ENCODE peak calls at places on chromosomes 2 and 18, in five cellular contexts. X, L, R, H and N are unnamed samples.

GRCh38 chr18:48946329-48946835 is 4.4 kb downstream of the SMAD7 start:
- DNase-seq in X (no peak), L (no peak), R (no peak), H (no peak), N (peak; percentile 38)

GRCh38 chr2:215528555-215528954 is 92.7 kb upstream of the FN1 start:
- DNase-seq in X (no peak), L (no peak), R (no peak), H (no peak), N (no peak)

GRCh38 chr2:101752708-101753107 is 55.2 kb downstream of the MAP4K4 start:
- DNase-seq in X (no peak), L (no peak), R (no peak), H (no peak), N (no peak)

GRCh38 chr2:158845869-158846268 is 50.8 kb downstream of the DAPL1 start:
- DNase-seq in X (no peak), L (no peak), R (no peak), H (no peak), N (no peak)

GRCh38 chr2:199747427-199747826 is 103.6 kb downstream of the FTCDNL1 start:
- DNase-seq in X (no peak), L (no peak), R (no peak), H (no peak), N (no peak)

GRCh38 chr2:100470898-100471514 is 724 bp downstream of the NMS start:
- DNase-seq in X (no peak), L (no peak), R (no peak), H (no peak), N (no peak)

GRCh38 chr18:36534154-36534688 is 236.7 kb downstream of the FHOD3 start:
- DNase-seq in X (no peak), L (no peak), R (no peak), H (no peak), N (peak; percentile 63)

GRCh38 chr2:25281581-25281980 is 60.1 kb downstream of the DNMT3A start:
- DNase-seq in X (no peak), L (no peak), R (no peak), H (no peak), N (no peak)

GRCh38 chr18:59273936-59274928 is 978 bp upstream of the RAX start:
- DNase-seq in X (no peak), L (no peak), R (no peak), H (no peak), N (no peak)

GRCh38 chr2:55839182-55839819 is 84.3 kb downstream of the EFEMP1 start:
- DNase-seq in X (no peak), L (peak; percentile 69), R (no peak), H (peak; percentile 44), N (no peak)

GRCh38 chr18:53566622-53567021 is 657.8 kb downstream of the MBD2 start:
- DNase-seq in X (no peak), L (no peak), R (no peak), H (no peak), N (no peak)

GRCh38 chr2:28398101-28398834 is 5.6 kb downstream of the FOSL2 start:
- DNase-seq in X (no peak), L (no peak), R (no peak), H (no peak), N (no peak)

GRCh38 chr2:127072970-127073369 is 34.0 kb downstream of the BIN1 start:
- DNase-seq in X (no peak), L (no peak), R (no peak), H (no peak), N (no peak)

GRCh38 chr2:240812301-240812680 is 7.7 kb downstream of the KIF1A start:
- DNase-seq in X (no peak), L (no peak), R (no peak), H (no peak), N (no peak)

GRCh38 chr18:75161629-75162028 is 47.3 kb downstream of the PTGR3 start:
- DNase-seq in X (no peak), L (no peak), R (no peak), H (peak; percentile 53), N (no peak)

GRCh38 chr2:126809357-126809756 is 89.3 kb upstream of the TEX51 start:
- DNase-seq in X (no peak), L (no peak), R (no peak), H (peak; percentile 1), N (no peak)

GRCh38 chr18:12944724-12945123 is 3.1 kb upstream of the SEH1L start:
- DNase-seq in X (no peak), L (peak; percentile 32), R (peak; percentile 24), H (peak; percentile 42), N (no peak)

GRCh38 chr2:112321375-112322320 is 46.3 kb downstream of the ZC3H6 start:
- DNase-seq in X (no peak), L (no peak), R (no peak), H (no peak), N (no peak)

GRCh38 chr2:22276696-22277095 is 1108.3 kb upstream of the KLHL29 start:
- DNase-seq in X (no peak), L (no peak), R (no peak), H (no peak), N (no peak)

GRCh38 chr18:48785091-48785614 is 165.6 kb downstream of the SMAD7 start:
- DNase-seq in X (no peak), L (no peak), R (no peak), H (no peak), N (peak; percentile 95)

GRCh38 chr2:236676131-236676873 is 106.7 kb downstream of the ACKR3 start:
- DNase-seq in X (no peak), L (no peak), R (no peak), H (no peak), N (no peak)

GRCh38 chr2:37629529-37629928 is 41.9 kb downstream of the CDC42EP3 start:
- DNase-seq in X (no peak), L (no peak), R (no peak), H (no peak), N (no peak)

GRCh38 chr2:23757686-23758433 is 169.1 kb downstream of the ATAD2B start:
- DNase-seq in X (no peak), L (no peak), R (no peak), H (peak; percentile 21), N (no peak)

GRCh38 chr2:20208487-20208882 is 16.4 kb downstream of the SDC1 start:
- DNase-seq in X (no peak), L (no peak), R (no peak), H (no peak), N (peak; percentile 91)

GRCh38 chr2:856041-856440 is 94.6 kb upstream of the SNTG2 start:
- DNase-seq in X (no peak), L (no peak), R (no peak), H (no peak), N (no peak)

GRCh38 chr2:235070063-235070706 is 118.4 kb downstream of the SH3BP4 start:
- DNase-seq in X (no peak), L (no peak), R (no peak), H (no peak), N (no peak)

GRCh38 chr18:59455728-59456276 is 96.7 kb upstream of the LMAN1 start:
- DNase-seq in X (no peak), L (no peak), R (no peak), H (no peak), N (no peak)

GRCh38 chr2:222669353-222669752 is 2.1 kb upstream of the MOGAT1 start:
- DNase-seq in X (no peak), L (no peak), R (no peak), H (no peak), N (no peak)

GRCh38 chr18:9782073-9782857 is 74.2 kb downstream of the RAB31 start:
- DNase-seq in X (no peak), L (no peak), R (no peak), H (no peak), N (no peak)

GRCh38 chr2:54009549-54009948 is 38.8 kb upstream of the PSME4 start:
- DNase-seq in X (no peak), L (no peak), R (no peak), H (no peak), N (no peak)

GRCh38 chr2:26685312-26685711 is 7.2 kb upstream of the KCNK3 start:
- DNase-seq in X (no peak), L (no peak), R (no peak), H (no peak), N (no peak)

GRCh38 chr2:132670104-132670960 is at the start of gene LYPD1:
- DNase-seq in X (no peak), L (no peak), R (no peak), H (peak; percentile 25), N (no peak)

GRCh38 chr18:7662866-7663265 is 95.8 kb downstream of the PTPRM start:
- DNase-seq in X (no peak), L (no peak), R (no peak), H (no peak), N (no peak)

GRCh38 chr2:190979906-190980629 is 33.9 kb downstream of the STAT1 start:
- DNase-seq in X (no peak), L (peak; percentile 82), R (no peak), H (peak; percentile 49), N (no peak)

GRCh38 chr2:68774569-68775271 is 40.1 kb downstream of the ARHGAP25 start:
- DNase-seq in X (no peak), L (peak; percentile 72), R (peak; percentile 46), H (peak; percentile 62), N (peak; percentile 81)

GRCh38 chr18:13369756-13370510 is 151.4 kb downstream of the LDLRAD4 start:
- DNase-seq in X (no peak), L (no peak), R (no peak), H (peak; percentile 87), N (no peak)

GRCh38 chr18:13800505-13801259 is 23.3 kb upstream of the MC5R start:
- DNase-seq in X (no peak), L (peak; percentile 60), R (no peak), H (peak; percentile 82), N (peak; percentile 57)

DNA sequence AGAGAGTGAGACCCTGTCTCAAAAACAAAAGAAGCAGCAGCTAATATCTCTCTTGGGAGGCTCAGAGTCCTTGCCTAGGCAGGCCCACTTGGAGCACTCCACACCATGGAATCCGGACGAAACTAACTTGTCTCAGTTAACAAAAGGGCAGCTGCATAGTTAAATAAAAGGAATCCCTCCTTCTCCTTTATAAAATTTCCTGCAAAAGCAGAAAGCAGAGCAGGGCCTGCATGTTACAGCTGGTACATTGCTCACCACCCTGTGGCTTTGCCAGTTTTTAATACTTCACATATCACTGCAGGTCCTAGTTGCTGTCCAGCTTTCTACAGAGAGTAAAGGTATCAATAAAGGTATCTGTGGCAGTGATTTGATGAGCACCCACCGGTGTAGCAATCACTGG is 93.6 kb downstream of the ASAP2 start:
- DNase-seq in X (no peak), L (no peak), R (no peak), H (no peak), N (no peak)
- H3K27ac ChIP-seq in X (no peak overlapping the region), L (no peak overlapping the region), R (peak overlapping the region; percentile 21), H (no peak overlapping the region), N (no peak overlapping the region)

GRCh38 chr2:84217446-84217845 is 241.6 kb downstream of the SUCLG1 start:
- DNase-seq in X (no peak), L (no peak), R (no peak), H (no peak), N (no peak)

GRCh38 chr2:84212611-84213314 is 246.3 kb downstream of the SUCLG1 start:
- DNase-seq in X (no peak), L (no peak), R (no peak), H (no peak), N (no peak)

GRCh38 chr2:84214455-84214854 is 244.6 kb downstream of the SUCLG1 start:
- DNase-seq in X (no peak), L (no peak), R (no peak), H (no peak), N (no peak)
- H3K27ac ChIP-seq in X (no peak overlapping the region), L (no peak overlapping the region), R (no peak overlapping the region), H (no peak overlapping the region), N (no peak overlapping the region)

GRCh38 chr2:160140471-160140870 is 59.6 kb downstream of the ITGB6 start:
- DNase-seq in X (no peak), L (no peak), R (no peak), H (no peak), N (no peak)
- H3K27ac ChIP-seq in X (no peak overlapping the region), L (no peak overlapping the region), R (peak overlapping the region; percentile 20), H (no peak overlapping the region), N (no peak overlapping the region)

GRCh38 chr2:43484323-43484930 is 111.4 kb downstream of the THADA start:
- DNase-seq in X (no peak), L (no peak), R (no peak), H (no peak), N (peak; percentile 75)
- H3K27ac ChIP-seq in X (no peak overlapping the region), L (no peak overlapping the region), R (no peak overlapping the region), H (no peak overlapping the region), N (no peak overlapping the region)